ENCODE peak calls at places on chromosomes 3 and 15, in four cellular contexts. Q is GM12878, B is HCT116, G is stomach. R is an unnamed sample.

GRCh38 chr15:101324513-101325177 is 29.6 kb upstream of the SNRPA1 start:
- DNase-seq in Q (no peak), B (no peak), G (no peak), R (no peak)

GRCh38 chr3:21357241-21357640 is 393.8 kb downstream of the ZNF385D start:
- DNase-seq in Q (no peak), B (no peak), G (no peak), R (no peak)

GRCh38 chr3:63877737-63878393 is 14.2 kb downstream of the ATXN7 start:
- DNase-seq in Q (no peak), B (no peak), G (no peak), R (no peak)

GRCh38 chr3:141952611-141953010 is 76.2 kb downstream of the ATP1B3 start:
- DNase-seq in Q (no peak), B (no peak), G (no peak), R (no peak)

GRCh38 chr15:72272213-72272996 is at the start of gene PARP6:
- DNase-seq in Q (peak), B (peak), G (peak), R (peak)

GRCh38 chr3:38099518-38099917 is 37.4 kb downstream of the ACAA1 start:
- DNase-seq in Q (no peak), B (no peak), G (no peak), R (no peak)

GRCh38 chr15:62940755-62941361 is 101.7 kb upstream of the TPM1 start:
- DNase-seq in Q (no peak), B (no peak), G (peak), R (peak)

GRCh38 chr3:150930839-150931238 is 25.6 kb upstream of the MINDY4B start:
- DNase-seq in Q (no peak), B (no peak), G (no peak), R (no peak)

GRCh38 chr3:110234831-110235230 is 836.8 kb upstream of the NECTIN3 start:
- DNase-seq in Q (no peak), B (no peak), G (no peak), R (no peak)

GRCh38 chr15:68052431-68052830 is 1.7 kb upstream of the PIAS1 start:
- DNase-seq in Q (no peak), B (no peak), G (no peak), R (no peak)

GRCh38 chr15:66394472-66394871 is 7.8 kb downstream of the MAP2K1 start:
- DNase-seq in Q (no peak), B (no peak), G (no peak), R (no peak)

GRCh38 chr3:168341965-168342719 is 246.4 kb upstream of the GOLIM4 start:
- DNase-seq in Q (no peak), B (no peak), G (no peak), R (no peak)

GRCh38 chr3:24487325-24488242 is 7.1 kb downstream of the THRB start:
- DNase-seq in Q (no peak), B (no peak), G (no peak), R (no peak)

GRCh38 chr15:41955807-41956525 is 16.4 kb downstream of the EHD4 start:
- DNase-seq in Q (no peak), B (no peak), G (no peak), R (no peak)

DNA sequence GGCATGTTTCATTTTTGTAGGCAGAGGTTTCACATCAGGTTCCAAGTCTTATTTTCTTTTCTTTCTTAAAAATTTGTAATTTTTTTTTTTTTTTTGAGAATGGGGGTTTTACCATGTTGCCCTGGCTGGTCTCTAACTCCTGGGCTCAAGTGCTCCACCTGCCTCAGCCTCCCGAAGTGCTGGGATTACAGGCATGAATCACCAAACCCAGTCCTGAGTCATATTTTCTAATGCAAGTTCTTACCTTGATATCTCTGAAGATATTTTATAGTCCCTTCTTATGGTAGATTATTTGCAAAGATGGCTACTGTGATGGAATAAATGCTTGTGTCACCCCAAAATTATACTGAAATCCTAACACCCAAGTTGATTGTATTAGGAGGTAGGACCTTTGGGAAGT is 63.8 kb downstream of the SLC9A9 start:
- DNase-seq in Q (no peak), B (no peak), G (no peak), R (no peak)
- TF ChIP-seq CTCF in Q (no peak), B (no peak), G (no peak), R (no peak)

GRCh38 chr3:58246148-58247051 is 8.8 kb downstream of the ABHD6 start:
- DNase-seq in Q (no peak), B (no peak), G (no peak), R (no peak)
- TF ChIP-seq POLR2A in Q (no peak), B (no peak), G (no peak), R (no peak)

DNA sequence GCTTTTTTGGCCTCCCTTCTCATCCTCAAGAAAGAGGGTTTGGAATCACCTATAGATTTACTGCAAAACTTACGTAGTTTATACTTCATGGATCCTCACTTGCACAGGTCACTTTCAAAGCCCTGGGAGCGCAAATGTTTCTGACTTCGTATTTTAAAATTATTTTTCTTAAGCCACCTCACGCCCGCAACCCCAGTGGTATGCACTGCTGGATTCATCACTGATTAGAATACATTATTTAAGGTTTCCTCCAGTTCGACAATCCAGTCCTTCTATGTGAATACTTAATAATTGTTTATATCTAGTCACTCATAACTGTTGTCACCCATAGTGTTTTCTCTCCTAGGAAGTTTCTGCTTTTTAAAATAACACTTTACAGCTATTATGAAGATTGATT is 339.9 kb downstream of the CHL1 start:
- DNase-seq in Q (no peak), B (no peak), G (no peak), R (no peak)
- H3K4me3 ChIP-seq in Q (no peak), B (no peak), G (peak), R (peak)

GRCh38 chr3:14718539-14718938 is 43.6 kb downstream of the C3orf20 start:
- DNase-seq in Q (peak), B (no peak), G (no peak), R (no peak)

GRCh38 chr3:14719006-14719405 is 44.1 kb downstream of the C3orf20 start:
- DNase-seq in Q (no peak), B (no peak), G (no peak), R (no peak)

GRCh38 chr3:14716593-14716992 is 41.7 kb downstream of the C3orf20 start:
- DNase-seq in Q (no peak), B (no peak), G (no peak), R (no peak)

GRCh38 chr3:14721126-14721864 is 46.4 kb downstream of the C3orf20 start:
- DNase-seq in Q (no peak), B (no peak), G (no peak), R (no peak)

GRCh38 chr3:14717307-14717706 is 42.4 kb downstream of the C3orf20 start:
- DNase-seq in Q (no peak), B (no peak), G (no peak), R (no peak)
- TF ChIP-seq CTCF in Q (no peak), B (no peak), G (no peak), R (no peak)

DNA sequence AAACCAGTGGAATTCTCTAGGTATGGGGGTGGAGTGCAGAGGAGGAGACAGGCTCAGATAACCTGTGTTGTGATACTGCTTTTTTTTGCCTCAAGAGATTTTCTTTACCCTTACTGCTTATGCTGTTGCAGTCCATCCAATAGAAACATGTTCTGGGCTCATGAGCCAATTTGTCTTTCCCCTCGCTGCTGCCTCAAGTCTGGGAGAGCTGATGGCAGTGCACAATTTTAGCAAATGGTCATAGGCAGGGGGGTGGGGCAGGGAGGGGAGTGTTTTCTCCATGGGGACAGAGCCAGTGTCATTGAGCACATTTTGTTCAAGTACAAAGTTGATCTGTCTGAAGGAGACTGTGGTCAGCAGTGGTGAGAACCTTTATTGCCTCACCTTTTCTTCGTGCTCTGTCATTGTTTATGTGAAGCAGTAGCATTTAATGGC is 134.9 kb downstream of the MBNL1 start:
- DNase-seq in Q (no peak), B (no peak), G (peak), R (no peak)
- TF ChIP-seq POLR2A in Q (no peak), B (no peak), G (no peak), R (no peak)

GRCh38 chr15:48858401-48858800 is 19.5 kb upstream of the EID1 start:
- DNase-seq in Q (no peak), B (no peak), G (no peak), R (no peak)
- H3K4me3 ChIP-seq in Q (no peak), B (no peak), G (no peak), R (no peak)